ENCODE peak calls at places on chromosomes 16 and 17, in nine cellular contexts. Q is AG04450; X is astrocyte; K is CD4-positive, alpha-beta T cell; B is HFFc6; Z is mucosa of descending colon; G is AG10803; O is CD14-positive monocyte; W is HCT116. T is an unnamed sample.

GRCh38 chr16:81879625-81880024 is 100.5 kb downstream of the PLCG2 start:
- DNase-seq in O (no peak), W (no peak), B (no peak), X (no peak), K (no peak), G (no peak), Z (no peak), Q (no peak), T (no peak)

GRCh38 chr16:86952769-86953168 is 364.4 kb downstream of the C16orf95 start:
- DNase-seq in Z (no peak), W (no peak), G (no peak), X (no peak), K (no peak), O (no peak), B (no peak), Q (no peak), T (no peak)

GRCh38 chr17:38891441-38891840 is 21.6 kb downstream of the LASP1 start:
- DNase-seq in O (no peak), G (no peak), Z (no peak), K (no peak), Q (no peak), X (no peak), B (no peak), W (no peak), T (no peak)

GRCh38 chr16:82945420-82946096 is 318.8 kb downstream of the CDH13 start:
- DNase-seq in W (no peak), G (no peak), X (no peak), Z (no peak), Q (no peak), O (no peak), K (no peak), B (no peak), T (no peak)

GRCh38 chr17:52106638-52107261 is 51.8 kb downstream of the CA10 start:
- DNase-seq in O (no peak), Q (no peak), K (no peak), G (peak; percentile 36), W (peak; percentile 19), B (no peak), Z (peak; percentile 78), X (peak; percentile 5), T (no peak)

GRCh38 chr16:83992624-83993023 is 24.6 kb downstream of the NECAB2 start:
- DNase-seq in K (no peak), Q (peak; percentile 11), B (peak; percentile 52), W (no peak), O (no peak), G (peak; percentile 58), X (peak; percentile 77), Z (no peak), T (no peak)

GRCh38 chr16:49899991-49900690 is 44.2 kb upstream of the ZNF423 start:
- DNase-seq in G (no peak), Q (no peak), B (no peak), K (no peak), W (no peak), X (no peak), Z (peak; percentile 82), O (no peak), T (no peak)

GRCh38 chr16:11674001-11674817 is 6.0 kb downstream of the SNN start:
- DNase-seq in O (no peak), W (no peak), Z (no peak), X (no peak), Q (no peak), G (no peak), K (no peak), B (no peak), T (no peak)

DNA sequence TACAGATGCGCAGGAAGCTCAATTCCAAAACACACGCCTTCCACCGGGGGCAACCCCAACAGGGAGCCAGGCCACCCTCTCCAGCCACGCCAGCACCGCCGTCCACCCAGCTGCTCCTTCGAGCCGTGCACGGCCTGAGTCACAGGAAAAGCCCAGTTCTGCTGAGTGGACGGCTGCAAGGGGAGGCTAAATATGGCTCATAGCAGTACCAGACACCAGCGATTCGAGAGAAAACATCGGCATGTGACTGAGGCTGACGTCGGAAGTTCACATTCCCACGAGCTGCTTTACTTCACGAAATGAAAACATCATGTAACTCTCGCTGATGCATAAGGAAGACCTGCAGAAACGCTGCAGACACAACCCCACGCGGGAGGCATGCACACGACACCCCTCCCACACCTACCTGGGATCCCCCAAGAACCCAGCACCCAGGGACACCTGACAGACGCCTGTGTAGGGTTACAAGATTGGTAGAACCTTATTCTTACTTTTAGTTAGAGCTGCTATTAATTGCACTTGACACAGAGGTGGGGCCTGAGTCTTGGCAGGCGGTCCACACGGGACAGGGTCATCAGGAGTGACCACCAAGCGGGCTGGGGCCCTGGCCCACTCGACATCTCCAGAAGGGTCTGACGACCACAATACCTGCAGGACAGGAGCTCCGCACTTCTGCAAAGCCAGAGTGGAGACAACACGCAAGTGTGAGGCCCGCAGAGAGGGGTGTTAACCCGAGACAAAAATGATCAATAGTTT is 116.8 kb downstream of the ANKRD11 start:
- DNase-seq in K (no peak), W (no peak), O (no peak), X (peak; percentile 82), Q (no peak), B (no peak), Z (no peak), G (peak; percentile 22), T (no peak)
- TF ChIP-seq CTCF in K (no peak), W (no peak), O (no peak), X (no peak), Q (no peak), B (no peak), Z (no peak), G (no peak), T (no peak)

GRCh38 chr16:90054554-90054953 is 22.6 kb downstream of the PRDM7 start:
- DNase-seq in O (no peak), Z (no peak), B (no peak), Q (no peak), X (no peak), K (no peak), G (no peak), W (no peak), T (no peak)

GRCh38 chr16:90061437-90061836 is 15.7 kb downstream of the PRDM7 start:
- DNase-seq in X (no peak), W (no peak), K (no peak), Z (no peak), Q (no peak), O (no peak), G (no peak), B (no peak), T (no peak)

GRCh38 chr16:90057738-90058173 is 19.4 kb downstream of the PRDM7 start:
- DNase-seq in Q (peak; percentile 16), B (peak; percentile 69), Z (no peak), K (no peak), W (peak; percentile 28), O (no peak), X (peak; percentile 66), G (peak; percentile 48), T (no peak)
- TF ChIP-seq CTCF in Q (no peak), B (no peak), Z (no peak), K (no peak), W (no peak), O (no peak), X (no peak), G (no peak), T (no peak)

GRCh38 chr17:14211778-14212177 is 24.9 kb downstream of the CDRT15 start:
- DNase-seq in W (no peak), K (no peak), Q (no peak), G (no peak), O (no peak), B (no peak), Z (no peak), X (no peak), T (no peak)
- TF ChIP-seq CTCF in W (no peak), K (peak; percentile 31), Q (peak; percentile 32), G (peak; percentile 48), O (peak; percentile 61), B (peak; percentile 68), Z (no peak), X (no peak), T (peak; percentile 22)

DNA sequence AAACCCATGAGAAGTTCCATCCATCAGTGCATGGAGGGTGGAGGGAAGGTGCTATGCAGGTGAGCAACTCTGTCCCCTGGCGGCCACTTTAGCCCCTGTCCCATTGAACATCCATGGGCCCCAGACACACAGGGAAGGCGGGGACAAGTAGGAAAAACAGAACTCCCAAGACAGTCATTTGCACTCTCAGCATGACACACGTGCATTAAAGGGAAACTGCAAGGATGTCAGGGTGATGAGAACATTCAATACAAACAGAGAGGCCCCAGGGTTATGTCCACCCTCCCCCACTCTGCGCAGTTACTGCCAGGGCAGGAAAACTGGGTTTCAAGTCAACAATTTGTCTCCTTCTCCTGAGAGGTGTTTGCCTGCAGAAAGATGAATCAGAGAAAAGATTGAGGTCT is 44.0 kb upstream of the AKTIP start:
- DNase-seq in Q (no peak), B (no peak), Z (no peak), G (no peak), O (no peak), K (no peak), W (peak; percentile 15), X (no peak), T (no peak)
- TF ChIP-seq CTCF in Q (no peak), B (peak; percentile 44), Z (no peak), G (no peak), O (no peak), K (no peak), W (no peak), X (peak; percentile 5), T (peak; percentile 22)

DNA sequence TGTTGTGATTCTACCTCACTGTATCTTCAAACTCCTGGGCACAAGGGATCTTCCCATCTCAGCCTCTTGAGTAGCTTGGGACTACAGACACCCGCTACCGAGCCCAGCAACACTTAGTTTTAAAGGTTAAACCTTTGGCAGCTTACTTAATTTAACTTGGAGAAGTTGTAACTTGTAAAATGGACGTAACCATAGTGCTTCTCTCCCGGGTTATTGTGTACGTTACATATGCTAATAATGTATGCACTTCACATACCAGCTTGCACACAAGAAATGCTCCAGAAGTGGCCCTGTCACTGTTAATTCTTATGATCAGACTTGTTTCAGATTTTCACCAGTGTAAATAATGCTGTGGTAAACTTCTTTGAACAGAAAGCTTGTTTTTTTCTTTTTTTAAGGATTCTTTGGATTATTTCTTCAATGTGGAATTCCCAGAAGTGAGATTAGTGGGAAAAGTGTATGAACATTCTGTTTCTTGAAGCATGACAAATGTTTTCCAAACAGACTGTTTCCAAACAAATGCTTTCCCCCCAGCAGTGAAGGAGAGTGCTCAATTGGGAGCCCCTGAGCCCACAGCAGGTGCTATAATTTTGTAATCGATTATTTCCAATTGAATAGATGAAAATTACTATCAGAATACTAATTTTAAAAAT is 61.5 kb downstream of the EPN2 start:
- DNase-seq in G (no peak), W (no peak), O (no peak), Q (no peak), B (no peak), K (no peak), X (no peak), Z (no peak), T (no peak)
- TF ChIP-seq CTCF in G (no peak), W (no peak), O (no peak), Q (no peak), B (no peak), K (no peak), X (no peak), Z (no peak), T (no peak)

DNA sequence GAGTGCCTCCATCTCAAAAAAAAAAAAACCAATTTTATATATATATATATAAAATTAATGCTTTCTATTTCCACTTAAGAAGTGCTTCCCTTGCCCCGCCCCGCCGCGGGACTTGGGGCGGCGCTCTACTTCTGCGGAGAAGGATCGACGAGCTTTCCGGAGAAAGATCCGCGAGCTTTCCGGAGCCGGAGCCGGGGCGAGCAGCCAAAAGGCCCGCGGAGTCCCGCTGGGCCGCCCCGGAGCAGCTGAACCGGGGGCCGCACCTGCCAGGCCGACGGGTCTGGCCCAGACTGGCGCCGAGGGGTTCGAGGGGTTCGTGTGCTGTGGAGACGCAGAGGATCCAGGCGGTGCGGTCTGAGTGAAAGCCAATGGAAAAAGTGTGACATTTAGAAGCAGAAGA is 50.7 kb downstream of the TBC1D26 start:
- DNase-seq in W (no peak), Z (peak; percentile 75), X (peak; percentile 27), O (no peak), K (no peak), B (no peak), Q (no peak), G (peak; percentile 36), T (no peak)
- TF ChIP-seq CTCF in W (no peak), Z (no peak), X (no peak), O (no peak), K (no peak), B (no peak), Q (no peak), G (no peak), T (no peak)

T was measured in mesothelial cell of epicardium.